ENCODE peak calls at places on chromosomes 11 and 22, in four cellular contexts. W, D, L and Z are unnamed samples.

GRCh38 chr11:124900464-124900863 is 2.8 kb upstream of the ROBO4 start:
- DNase-seq in W (peak), D (no peak), L (no peak), Z (no peak)

GRCh38 chr11:13110929-13111812 is 102.1 kb downstream of the RASSF10 start:
- DNase-seq in W (no peak), D (peak), L (no peak), Z (no peak)

GRCh38 chr22:27752771-27753170 is 48.8 kb downstream of the MN1 start:
- DNase-seq in W (no peak), D (no peak), L (no peak), Z (no peak)

GRCh38 chr11:104104201-104104600 is 59.7 kb downstream of the PDGFD start:
- DNase-seq in W (no peak), D (no peak), L (no peak), Z (no peak)

GRCh38 chr11:95459268-95460040 is 228.5 kb upstream of the SESN3 start:
- DNase-seq in W (no peak), D (no peak), L (no peak), Z (no peak)

GRCh38 chr11:110409174-110409573 is 20.6 kb upstream of the FDX1 start:
- DNase-seq in W (no peak), D (no peak), L (no peak), Z (no peak)

GRCh38 chr11:120132645-120133185 is 5.2 kb downstream of the TRIM29 start:
- DNase-seq in W (no peak), D (no peak), L (no peak), Z (no peak)

GRCh38 chr22:38078046-38078840 is 5.7 kb downstream of the SLC16A8 start:
- DNase-seq in W (no peak), D (no peak), L (no peak), Z (no peak)

GRCh38 chr22:38570841-38571364 is 920 bp upstream of the DMC1 start:
- DNase-seq in W (no peak), D (no peak), L (no peak), Z (peak)

GRCh38 chr11:66561178-66561974 is 7.0 kb downstream of the CTSF start:
- DNase-seq in W (no peak), D (peak), L (no peak), Z (no peak)

GRCh38 chr11:133576351-133576750 is 44.0 kb upstream of the OPCML start:
- DNase-seq in W (no peak), D (no peak), L (no peak), Z (peak)

GRCh38 chr11:57237204-57237681 is at the start of gene APLNR:
- DNase-seq in W (no peak), D (peak), L (no peak), Z (no peak)

GRCh38 chr11:84261707-84262106 is 975.5 kb upstream of the CCDC90B start:
- DNase-seq in W (no peak), D (no peak), L (no peak), Z (peak)

GRCh38 chr22:19880786-19881569 is 26.3 kb upstream of the GNB1L start:
- DNase-seq in W (peak), D (no peak), L (no peak), Z (peak)

GRCh38 chr11:119660166-119660720 is 68.8 kb downstream of the NECTIN1 start:
- DNase-seq in W (no peak), D (no peak), L (no peak), Z (no peak)

DNA sequence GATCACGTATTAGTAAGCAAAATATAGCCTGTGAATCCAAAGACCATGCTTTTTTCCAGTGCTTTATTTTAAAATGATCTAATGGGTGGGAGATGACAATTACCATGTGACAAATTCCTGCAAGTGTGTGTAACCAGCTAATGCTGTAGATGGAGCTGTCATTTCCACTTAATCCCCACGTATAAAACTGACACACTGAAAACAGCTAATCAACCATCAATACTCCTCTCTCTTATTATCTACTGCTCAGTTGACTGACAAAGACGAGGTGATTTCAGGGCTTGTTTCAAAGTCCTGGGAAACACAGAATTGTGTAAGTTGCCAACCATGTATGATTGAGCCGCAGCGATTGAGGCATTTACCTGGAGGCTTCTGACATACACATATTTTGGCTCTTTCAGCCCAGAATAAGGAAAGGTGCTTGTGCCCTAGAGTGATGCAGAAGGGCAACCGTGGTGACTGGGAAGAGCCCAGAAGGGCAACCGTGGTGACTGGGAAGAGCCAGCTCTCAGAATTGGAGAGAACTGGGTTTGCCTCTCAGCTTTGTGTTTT is 9.7 kb downstream of the SLN start:
- DNase-seq in W (no peak), D (no peak), L (no peak), Z (no peak)
- TF ChIP-seq CBFB in W (no peak), D (no peak), L (no peak), Z (no peak)

GRCh38 chr11:11620966-11621880 is 582 bp downstream of the GALNT18 start:
- DNase-seq in W (no peak), D (no peak), L (no peak), Z (no peak)

GRCh38 chr11:11622772-11623531 is 1.1 kb upstream of the GALNT18 start:
- DNase-seq in W (peak), D (no peak), L (no peak), Z (no peak)

GRCh38 chr11:11621881-11622706 is at the start of gene GALNT18:
- DNase-seq in W (peak), D (peak), L (peak), Z (peak)

GRCh38 chr11:11618973-11619435 is 2.8 kb downstream of the GALNT18 start:
- DNase-seq in W (peak), D (no peak), L (no peak), Z (peak)

DNA sequence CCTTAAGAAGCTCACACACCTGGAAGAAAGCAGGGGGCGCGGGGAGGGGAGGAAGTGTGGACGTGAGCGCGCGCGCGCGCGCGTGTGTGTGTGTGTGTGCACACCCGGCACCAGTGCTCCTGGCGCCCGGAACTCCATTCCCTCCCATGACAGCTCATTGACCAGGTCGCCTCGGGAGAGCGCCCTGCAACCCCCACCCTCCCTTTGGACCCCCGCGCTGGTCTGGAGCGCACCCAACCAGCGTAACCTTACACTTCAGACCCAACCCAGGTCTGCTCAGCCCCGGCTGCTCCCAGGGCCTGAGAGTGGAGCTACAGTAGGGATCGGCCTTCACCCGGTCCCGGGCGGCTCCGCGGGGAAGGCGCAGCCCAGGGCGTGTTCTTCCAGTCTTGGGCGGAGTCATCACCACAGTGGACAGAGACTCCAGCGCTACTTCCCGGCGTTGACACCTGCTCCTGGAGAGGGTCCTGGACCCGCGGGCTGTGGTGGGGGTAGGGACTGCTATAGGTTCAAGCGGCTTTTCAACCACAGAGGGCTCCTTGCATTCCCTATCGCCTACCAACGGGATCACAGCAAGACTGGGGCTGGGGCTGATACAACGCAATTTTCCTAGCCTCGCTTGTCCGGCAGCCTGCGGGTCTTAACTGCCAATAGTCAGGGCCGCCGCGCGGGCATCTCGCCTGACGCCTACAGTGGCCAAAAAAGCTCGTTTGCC is 1.4 kb downstream of the GALNT18 start:
- DNase-seq in W (no peak), D (no peak), L (no peak), Z (peak)
- TF ChIP-seq ESRRA in W (no peak), D (no peak), L (no peak), Z (no peak)

GRCh38 chr22:50083462-50084081 is 1.7 kb downstream of the MLC1 start:
- DNase-seq in W (no peak), D (no peak), L (no peak), Z (no peak)
- TF ChIP-seq CBFB in W (no peak), D (no peak), L (no peak), Z (no peak)

DNA sequence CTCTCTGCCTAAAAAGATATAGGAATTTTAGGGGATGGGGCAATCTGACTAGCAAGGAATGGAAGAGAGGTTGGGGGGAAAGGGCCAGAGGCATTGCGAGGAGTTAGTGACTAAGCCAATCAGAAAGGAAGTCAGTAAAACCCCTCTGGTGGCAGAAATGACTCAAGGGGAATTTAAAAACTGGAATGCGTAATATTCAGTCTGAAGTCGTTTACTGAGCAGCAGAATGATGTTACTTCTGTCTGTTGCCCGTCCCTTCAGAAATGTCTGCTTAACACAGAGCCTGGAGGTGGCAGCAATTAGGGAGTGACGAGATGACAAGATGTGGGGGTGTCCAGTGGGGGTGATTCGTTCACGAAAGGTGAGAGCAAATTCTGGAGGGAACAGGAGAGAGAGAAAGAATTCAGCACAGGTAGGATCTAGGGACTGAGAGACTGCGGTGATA is 107.7 kb upstream of the CLMP start:
- DNase-seq in W (no peak), D (no peak), L (peak), Z (no peak)
- TF ChIP-seq ESRRA in W (no peak), D (no peak), L (no peak), Z (no peak)